ENCODE peak calls at places on chromosomes 5 and 9, in seven cellular contexts. Z is transverse colon, Q is heart right ventricle, F is heart left ventricle, H is IMR-90, J is psoas muscle, G is mammary epithelial cell. M is an unnamed sample.

GRCh38 chr5:143297756-143298155 is 105.7 kb downstream of the NR3C1 start:
- DNase-seq in Z (no peak), Q (no peak), F (no peak), H (peak; percentile 28), J (no peak), G (no peak), M (no peak)

GRCh38 chr9:1231998-1232919 is 182.1 kb downstream of the DMRT2 start:
- DNase-seq in Z (peak; percentile 31), Q (peak; percentile 15), F (peak; percentile 68), H (peak; percentile 60), J (peak; percentile 69), G (peak; percentile 6), M (peak; percentile 64)

GRCh38 chr5:78647411-78647818 is 1.2 kb downstream of the LHFPL2 start:
- DNase-seq in Z (peak; percentile 59), Q (no peak), F (no peak), H (peak; percentile 47), J (peak; percentile 14), G (peak; percentile 58), M (peak; percentile 78)

GRCh38 chr9:136122425-136123383 is 4.0 kb upstream of the TMEM250 start:
- DNase-seq in Z (peak; percentile 78), Q (peak; percentile 70), F (peak; percentile 80), H (peak; percentile 34), J (peak; percentile 83), G (no peak), M (peak; percentile 94)

GRCh38 chr9:81682797-81683196 is 6.5 kb downstream of the TLE1 start:
- DNase-seq in Z (peak; percentile 44), Q (no peak), F (no peak), H (no peak), J (no peak), G (no peak), M (peak; percentile 53)

GRCh38 chr5:116340799-116341198 is 233.8 kb downstream of the SEMA6A start:
- DNase-seq in Z (no peak), Q (no peak), F (no peak), H (no peak), J (no peak), G (no peak), M (no peak)

GRCh38 chr9:81885586-81885985 is 42.6 kb upstream of the SPATA31D4 start:
- DNase-seq in Z (no peak), Q (no peak), F (no peak), H (no peak), J (no peak), G (no peak), M (no peak)

GRCh38 chr5:180640765-180641565 is 8.4 kb downstream of the FLT4 start:
- DNase-seq in Z (no peak), Q (no peak), F (no peak), H (no peak), J (peak; percentile 5), G (no peak), M (peak; percentile 68)

GRCh38 chr5:53942724-53943123 is 367.6 kb downstream of the ARL15 start:
- DNase-seq in Z (no peak), Q (peak; percentile 9), F (no peak), H (peak; percentile 86), J (no peak), G (peak; percentile 51), M (no peak)

GRCh38 chr5:169218176-169218575 is 82.8 kb downstream of the SLIT3 start:
- DNase-seq in Z (no peak), Q (no peak), F (no peak), H (no peak), J (no peak), G (no peak), M (no peak)

GRCh38 chr9:131854906-131855504 is 115.1 kb upstream of the RAPGEF1 start:
- DNase-seq in Z (no peak), Q (no peak), F (no peak), H (peak; percentile 5), J (no peak), G (no peak), M (no peak)

GRCh38 chr5:57499262-57500050 is 16.8 kb upstream of the ACTBL2 start:
- DNase-seq in Z (no peak), Q (peak; percentile 31), F (no peak), H (peak; percentile 69), J (no peak), G (peak; percentile 63), M (no peak)

GRCh38 chr5:10352404-10353240 is 873 bp upstream of the MARCHF6 start:
- DNase-seq in Z (no peak), Q (no peak), F (no peak), H (peak; percentile 52), J (no peak), G (peak; percentile 39), M (no peak)

GRCh38 chr5:36874465-36874864 is 2.1 kb upstream of the NIPBL start:
- DNase-seq in Z (no peak), Q (no peak), F (no peak), H (no peak), J (no peak), G (peak; percentile 31), M (no peak)

GRCh38 chr9:107810493-107810931 is 320.9 kb upstream of the KLF4 start:
- DNase-seq in Z (peak; percentile 37), Q (no peak), F (no peak), H (peak; percentile 25), J (no peak), G (peak; percentile 21), M (no peak)

GRCh38 chr5:169286572-169287325 is 14.2 kb downstream of the SLIT3 start:
- DNase-seq in Z (no peak), Q (peak; percentile 41), F (peak; percentile 70), H (no peak), J (no peak), G (no peak), M (peak; percentile 79)

GRCh38 chr5:73792687-73793320 is 166.8 kb downstream of the ARHGEF28 start:
- DNase-seq in Z (peak; percentile 75), Q (peak; percentile 73), F (peak; percentile 54), H (peak; percentile 76), J (peak; percentile 61), G (peak; percentile 61), M (peak; percentile 85)

GRCh38 chr9:121599872-121600585 is 51.4 kb upstream of the DAB2IP start:
- DNase-seq in Z (no peak), Q (no peak), F (no peak), H (no peak), J (no peak), G (no peak), M (no peak)

GRCh38 chr9:1096155-1096964 is 46.2 kb downstream of the DMRT2 start:
- DNase-seq in Z (no peak), Q (no peak), F (no peak), H (no peak), J (no peak), G (no peak), M (no peak)

GRCh38 chr5:139410886-139411835 is 7.3 kb upstream of the SPATA24 start:
- DNase-seq in Z (no peak), Q (no peak), F (no peak), H (no peak), J (no peak), G (no peak), M (no peak)

GRCh38 chr9:90073551-90073950 is 468.7 kb downstream of the GADD45G start:
- DNase-seq in Z (no peak), Q (no peak), F (no peak), H (no peak), J (no peak), G (no peak), M (no peak)

GRCh38 chr9:90070056-90070455 is 465.2 kb downstream of the GADD45G start:
- DNase-seq in Z (no peak), Q (no peak), F (no peak), H (no peak), J (no peak), G (no peak), M (no peak)

GRCh38 chr9:90071257-90071656 is 466.4 kb downstream of the GADD45G start:
- DNase-seq in Z (no peak), Q (no peak), F (no peak), H (no peak), J (no peak), G (no peak), M (no peak)

GRCh38 chr9:90070469-90070868 is 465.7 kb downstream of the GADD45G start:
- DNase-seq in Z (no peak), Q (no peak), F (no peak), H (no peak), J (no peak), G (no peak), M (no peak)

DNA sequence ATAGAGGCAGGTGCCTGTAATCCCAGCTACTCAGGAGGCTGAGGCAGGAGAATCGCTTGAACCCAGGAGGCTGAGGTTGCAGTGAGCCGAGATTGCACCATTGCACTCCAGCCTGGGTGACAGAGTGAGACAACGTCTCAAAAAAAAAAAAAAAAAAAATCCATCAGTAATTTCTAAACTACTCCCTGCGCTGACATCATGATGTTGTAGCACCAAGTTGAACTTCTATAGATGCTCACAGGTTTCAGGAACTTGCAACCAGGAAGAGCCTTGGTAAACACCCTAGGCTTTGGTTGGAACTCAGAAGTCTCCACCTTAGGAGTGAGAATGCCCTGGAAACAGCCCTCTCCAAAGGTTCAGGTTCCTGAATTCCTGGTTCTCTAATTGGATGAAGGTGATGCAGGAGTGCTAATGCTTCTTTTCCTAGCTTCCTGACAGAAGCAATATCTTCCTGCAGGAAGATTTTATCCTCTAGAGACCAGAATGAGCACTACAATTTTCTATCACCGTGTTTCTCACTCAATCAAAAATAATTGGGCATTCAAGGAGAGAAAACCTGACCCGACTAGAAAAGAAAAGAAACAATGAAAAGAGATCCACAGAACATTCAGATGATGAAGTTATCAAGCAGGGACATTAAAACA is 469.6 kb downstream of the GADD45G start:
- DNase-seq in Z (no peak), Q (no peak), F (no peak), H (no peak), J (no peak), G (no peak), M (no peak)
- H3K27me3 ChIP-seq in Z (no peaks in the 10 kb centered on the region), Q (peaks cover 5% of the 10 kb centered on the region), F (peaks cover 14% of the 10 kb centered on the region), H (peaks cover 3% of the 10 kb centered on the region), J (no peaks in the 10 kb centered on the region), G (peaks cover 2% of the 10 kb centered on the region), M (no peaks in the 10 kb centered on the region)

DNA sequence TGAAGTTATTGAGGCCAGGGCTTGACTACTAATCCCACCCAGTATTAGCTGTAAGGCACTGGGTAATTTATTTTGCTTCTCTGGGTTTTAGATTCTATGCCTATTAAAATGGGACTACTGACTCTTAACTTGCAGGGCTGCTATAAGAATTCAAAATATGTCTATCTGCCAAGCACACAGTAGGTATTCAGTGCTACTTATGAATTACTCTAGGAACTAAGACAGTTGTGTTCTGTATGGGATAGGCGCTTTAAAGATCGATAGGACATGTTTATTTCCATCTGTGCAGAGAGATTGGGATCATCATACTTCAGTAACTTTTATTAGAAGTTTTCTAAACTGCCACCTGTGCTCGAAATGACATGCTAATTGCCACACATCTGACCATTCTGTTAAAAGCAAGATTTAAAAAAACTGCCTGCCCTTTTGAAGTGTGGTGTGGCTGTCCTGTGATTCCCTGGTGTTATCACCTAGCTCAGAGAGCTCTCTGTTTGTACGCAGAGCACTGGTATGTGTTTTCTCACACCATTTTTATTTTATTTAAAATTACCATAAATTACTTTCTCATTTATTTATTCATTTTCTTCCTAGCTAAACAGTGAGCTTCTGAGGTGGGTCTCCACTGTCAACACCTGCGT is 58.7 kb downstream of the FYB1 start:
- DNase-seq in Z (no peak), Q (no peak), F (no peak), H (no peak), J (no peak), G (no peak), M (no peak)
- H3K4me1 ChIP-seq in Z (no peaks in the 10 kb centered on the region), Q (peaks cover 72% of the 10 kb centered on the region), F (no peaks in the 10 kb centered on the region), H (no peaks in the 10 kb centered on the region), J (peaks cover 11% of the 10 kb centered on the region), G (peaks cover 21% of the 10 kb centered on the region), M (no peaks in the 10 kb centered on the region)

GRCh38 chr5:165029471-165029870 is 1524.1 kb downstream of the MAT2B start:
- DNase-seq in Z (peak; percentile 7), Q (no peak), F (no peak), H (peak; percentile 0), J (no peak), G (no peak), M (no peak)
- H3K27me3 ChIP-seq in Z (no peaks in the 10 kb centered on the region), Q (no peaks in the 10 kb centered on the region), F (no peaks in the 10 kb centered on the region), H (no peaks in the 10 kb centered on the region), J (no peaks in the 10 kb centered on the region), G (no peaks in the 10 kb centered on the region), M (no peaks in the 10 kb centered on the region)

GRCh38 chr5:149822310-149822709 is 92.2 kb downstream of the PPARGC1B start:
- DNase-seq in Z (no peak), Q (no peak), F (no peak), H (no peak), J (no peak), G (no peak), M (no peak)
- H3K4me1 ChIP-seq in Z (peaks cover 58% of the 10 kb centered on the region), Q (peaks cover 46% of the 10 kb centered on the region), F (peaks cover 21% of the 10 kb centered on the region), H (no peaks in the 10 kb centered on the region), J (peaks cover 64% of the 10 kb centered on the region), G (no peaks in the 10 kb centered on the region), M (no peaks in the 10 kb centered on the region)